ENCODE peak calls at places on chromosomes 16 and 17, in five cellular contexts. G, V, R, F and P are unnamed samples.

GRCh38 chr16:86075839-86076440 is 177.0 kb downstream of the IRF8 start:
- DNase-seq in G (no peak), F (no peak), V (no peak), R (no peak), P (no peak)

GRCh38 chr17:77371117-77371887 is 230.5 kb downstream of the SEC14L1 start:
- DNase-seq in R (no peak), V (peak; percentile 85), F (no peak), G (no peak), P (no peak)

GRCh38 chr17:73293031-73293430 is 18.8 kb downstream of the CDC42EP4 start:
- DNase-seq in R (no peak), F (no peak), V (peak; percentile 21), G (no peak), P (no peak)

GRCh38 chr17:76102944-76103273 is 678 bp downstream of the EXOC7 start:
- DNase-seq in V (no peak), G (no peak), F (no peak), R (no peak), P (no peak)

GRCh38 chr17:55267777-55268648 is 3.3 kb downstream of the HLF start:
- DNase-seq in V (no peak), R (no peak), F (no peak), G (no peak), P (no peak)

GRCh38 chr17:75241996-75242460 is 19.4 kb downstream of the GGA3 start:
- DNase-seq in V (no peak), G (no peak), F (no peak), R (no peak), P (no peak)

GRCh38 chr17:41507315-41507880 is 2.0 kb upstream of the KRT13 start:
- DNase-seq in G (no peak), F (no peak), V (no peak), R (no peak), P (no peak)

GRCh38 chr17:32267690-32268205 is 2.1 kb downstream of the RHBDL3 start:
- DNase-seq in V (no peak), G (no peak), F (no peak), R (no peak), P (no peak)

GRCh38 chr17:40191237-40192208 is 14.3 kb downstream of the RAPGEFL1 start:
- DNase-seq in V (peak; percentile 76), R (no peak), G (peak; percentile 24), F (peak; percentile 76), P (peak; percentile 28)

GRCh38 chr16:71966932-71967331 is 33.3 kb downstream of the PKD1L3 start:
- DNase-seq in R (no peak), V (no peak), G (no peak), F (no peak), P (no peak)